ENCODE peak calls at places on chromosomes 1 and 21, in four cellular contexts. One of them, this sample, is unnamed.

GRCh38 chr1:174116042-174116441 is 43.3 kb upstream of the RABGAP1L start:
- DNase-seq in K562: no peak
- DNase-seq in HepG2: peak
- DNase-seq in GM12878: no peak
- DNase-seq in this sample: no peak

GRCh38 chr1:1678581-1679380 is 13.8 kb downstream of the SLC35E2B start:
- DNase-seq in K562: peak
- DNase-seq in HepG2: peak
- DNase-seq in GM12878: peak
- DNase-seq in this sample: no peak

GRCh38 chr1:166675213-166675612 is 164.1 kb upstream of the POGK start:
- DNase-seq in K562: peak
- DNase-seq in HepG2: no peak
- DNase-seq in GM12878: no peak
- DNase-seq in this sample: no peak

GRCh38 chr1:24742090-24742938 is 2.9 kb upstream of the CLIC4 start:
- DNase-seq in K562: peak
- DNase-seq in HepG2: peak
- DNase-seq in GM12878: no peak
- DNase-seq in this sample: no peak

GRCh38 chr1:165129568-165130164 is 226.8 kb downstream of the LMX1A start:
- DNase-seq in K562: peak
- DNase-seq in HepG2: peak
- DNase-seq in GM12878: no peak
- DNase-seq in this sample: peak

GRCh38 chr21:44618909-44619308 is 7.0 kb downstream of the KRTAP10-8 start:
- DNase-seq in K562: no peak
- DNase-seq in HepG2: no peak
- DNase-seq in GM12878: no peak
- DNase-seq in this sample: no peak

GRCh38 chr1:51916587-51917405 is 38.3 kb upstream of the NRDC start:
- DNase-seq in K562: no peak
- DNase-seq in HepG2: no peak
- DNase-seq in GM12878: no peak
- DNase-seq in this sample: no peak

GRCh38 chr1:29249170-29249691 is 12.9 kb downstream of the PTPRU start:
- DNase-seq in K562: no peak
- DNase-seq in HepG2: no peak
- DNase-seq in GM12878: no peak
- DNase-seq in this sample: no peak

GRCh38 chr1:43315963-43316737 is 15.4 kb downstream of the TIE1 start:
- DNase-seq in K562: no peak
- DNase-seq in HepG2: no peak
- DNase-seq in GM12878: no peak
- DNase-seq in this sample: no peak

GRCh38 chr1:45359882-45360513 is 19.8 kb upstream of the MUTYH start:
- DNase-seq in K562: peak
- DNase-seq in HepG2: peak
- DNase-seq in GM12878: no peak
- DNase-seq in this sample: peak

GRCh38 chr1:223401873-223402789 is 8.9 kb downstream of the CCDC185 start:
- DNase-seq in K562: peak
- DNase-seq in HepG2: no peak
- DNase-seq in GM12878: no peak
- DNase-seq in this sample: no peak

GRCh38 chr1:53484705-53485477 is 25.7 kb downstream of the DMRTB1 start:
- DNase-seq in K562: no peak
- DNase-seq in HepG2: no peak
- DNase-seq in GM12878: no peak
- DNase-seq in this sample: no peak

GRCh38 chr1:182331412-182331811 is 60.2 kb downstream of the GLUL start:
- DNase-seq in K562: no peak
- DNase-seq in HepG2: no peak
- DNase-seq in GM12878: no peak
- DNase-seq in this sample: no peak

GRCh38 chr1:166947398-166948043 is 27.8 kb downstream of the ILDR2 start:
- DNase-seq in K562: peak
- DNase-seq in HepG2: no peak
- DNase-seq in GM12878: no peak
- DNase-seq in this sample: no peak

GRCh38 chr1:86207323-86207722 is 50.8 kb upstream of the COL24A1 start:
- DNase-seq in K562: no peak
- DNase-seq in HepG2: no peak
- DNase-seq in GM12878: no peak
- DNase-seq in this sample: no peak

GRCh38 chr1:115837762-115838421 is 3.0 kb downstream of the NHLH2 start:
- DNase-seq in K562: no peak
- DNase-seq in HepG2: no peak
- DNase-seq in GM12878: no peak
- DNase-seq in this sample: peak

GRCh38 chr1:82695443-82695842 is 894.7 kb downstream of the ADGRL2 start:
- DNase-seq in K562: no peak
- DNase-seq in HepG2: no peak
- DNase-seq in GM12878: no peak
- DNase-seq in this sample: no peak

GRCh38 chr1:115089443-115090340 is at the start of gene TSPAN2:
- DNase-seq in K562: peak
- DNase-seq in HepG2: no peak
- DNase-seq in GM12878: no peak
- DNase-seq in this sample: peak

GRCh38 chr1:151723726-151724370 is 2.5 kb downstream of the RIIAD1 start:
- DNase-seq in K562: no peak
- DNase-seq in HepG2: no peak
- DNase-seq in GM12878: no peak
- DNase-seq in this sample: no peak

GRCh38 chr1:150922519-150922975 is 3.6 kb upstream of the SETDB1 start:
- DNase-seq in K562: peak
- DNase-seq in HepG2: peak
- DNase-seq in GM12878: peak
- DNase-seq in this sample: peak

GRCh38 chr1:243482237-243483022 is 226.6 kb downstream of the SDCCAG8 start:
- DNase-seq in K562: no peak
- DNase-seq in HepG2: no peak
- DNase-seq in GM12878: no peak
- DNase-seq in this sample: no peak

GRCh38 chr1:27331922-27332321 is 9.9 kb upstream of the SYTL1 start:
- DNase-seq in K562: no peak
- DNase-seq in HepG2: no peak
- DNase-seq in GM12878: no peak
- DNase-seq in this sample: no peak

GRCh38 chr1:201739492-201740085 is 89.4 kb upstream of the IPO9 start:
- DNase-seq in K562: no peak
- DNase-seq in HepG2: no peak
- DNase-seq in GM12878: no peak
- DNase-seq in this sample: peak

GRCh38 chr1:200786792-200787191 is 48.1 kb downstream of the CAMSAP2 start:
- DNase-seq in K562: no peak
- DNase-seq in HepG2: no peak
- DNase-seq in GM12878: no peak
- DNase-seq in this sample: no peak

GRCh38 chr1:3775498-3776230 is 3.1 kb downstream of the SMIM1 start:
- DNase-seq in K562: peak
- DNase-seq in HepG2: peak
- DNase-seq in GM12878: no peak
- DNase-seq in this sample: peak

GRCh38 chr21:41611966-41612606 is 104.1 kb upstream of the TMPRSS2 start:
- DNase-seq in K562: peak
- DNase-seq in HepG2: peak
- DNase-seq in GM12878: no peak
- DNase-seq in this sample: no peak

GRCh38 chr1:36320291-36320758 is 3.1 kb downstream of the EVA1B start:
- DNase-seq in K562: peak
- DNase-seq in HepG2: no peak
- DNase-seq in GM12878: no peak
- DNase-seq in this sample: no peak

GRCh38 chr1:6962390-6962955 is 177.2 kb downstream of the CAMTA1 start:
- DNase-seq in K562: peak
- DNase-seq in HepG2: no peak
- DNase-seq in GM12878: peak
- DNase-seq in this sample: peak

GRCh38 chr1:228007054-228007800 is 429 bp downstream of the WNT3A start:
- DNase-seq in K562: no peak
- DNase-seq in HepG2: no peak
- DNase-seq in GM12878: no peak
- DNase-seq in this sample: peak

GRCh38 chr1:2014726-2015382 is 4.3 kb upstream of the GABRD start:
- DNase-seq in K562: no peak
- DNase-seq in HepG2: no peak
- DNase-seq in GM12878: no peak
- DNase-seq in this sample: no peak

GRCh38 chr1:152983234-152983633 is 647 bp upstream of the SPRR1A start:
- DNase-seq in K562: no peak
- DNase-seq in HepG2: no peak
- DNase-seq in GM12878: no peak
- DNase-seq in this sample: no peak
- TF ChIP-seq FOXK2 in K562: no peak
- TF ChIP-seq FOXK2 in HepG2: no peak
- TF ChIP-seq FOXK2 in GM12878: no peak
- TF ChIP-seq FOXK2 in this sample: no peak

DNA sequence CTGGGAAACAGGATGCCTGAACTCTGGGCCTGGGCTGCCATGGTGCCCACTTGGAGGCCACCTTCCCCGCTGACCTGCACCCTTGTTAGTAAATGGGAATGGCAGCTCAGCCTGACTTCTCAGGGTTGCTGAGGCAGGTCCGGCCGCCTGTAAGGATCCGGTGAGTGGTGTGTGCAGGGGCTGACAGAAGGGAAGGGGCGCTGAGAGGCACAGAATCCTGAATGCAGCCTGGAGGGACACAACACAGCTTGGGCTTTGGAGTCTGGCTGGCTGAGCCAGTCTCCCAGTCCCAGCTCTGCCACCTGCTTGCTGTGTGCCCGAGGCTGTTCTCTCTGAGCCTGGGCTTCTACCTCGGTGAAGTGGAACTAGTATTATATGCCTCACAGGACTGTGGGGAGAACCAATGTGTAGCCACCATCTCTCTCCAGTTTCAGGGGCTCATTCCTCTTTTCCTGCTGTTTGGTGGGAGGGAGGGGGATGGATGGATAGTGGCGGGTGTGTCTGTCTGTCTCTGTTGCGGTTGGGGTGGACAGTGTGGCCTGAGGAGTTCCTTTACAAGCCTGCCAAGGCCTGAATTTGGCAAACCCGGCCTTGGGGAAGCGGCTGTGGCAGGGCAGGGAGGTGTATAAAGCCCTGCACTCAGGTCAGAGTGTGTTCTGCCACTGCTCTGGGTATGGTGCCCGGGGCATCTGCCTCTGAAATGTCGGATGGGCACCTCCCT is 18.0 kb downstream of the ADORA1 start:
- DNase-seq in K562: no peak
- DNase-seq in HepG2: no peak
- DNase-seq in GM12878: no peak
- DNase-seq in this sample: no peak
- TF ChIP-seq BHLHE40 in K562: no peak
- TF ChIP-seq BHLHE40 in HepG2: no peak
- TF ChIP-seq BHLHE40 in GM12878: no peak
- TF ChIP-seq BHLHE40 in this sample: no peak

GRCh38 chr1:65952692-65953091 is 160.0 kb downstream of the PDE4B start:
- DNase-seq in K562: no peak
- DNase-seq in HepG2: no peak
- DNase-seq in GM12878: no peak
- DNase-seq in this sample: no peak
- TF ChIP-seq FOXK2 in K562: no peak
- TF ChIP-seq FOXK2 in HepG2: no peak
- TF ChIP-seq FOXK2 in GM12878: no peak
- TF ChIP-seq FOXK2 in this sample: no peak

DNA sequence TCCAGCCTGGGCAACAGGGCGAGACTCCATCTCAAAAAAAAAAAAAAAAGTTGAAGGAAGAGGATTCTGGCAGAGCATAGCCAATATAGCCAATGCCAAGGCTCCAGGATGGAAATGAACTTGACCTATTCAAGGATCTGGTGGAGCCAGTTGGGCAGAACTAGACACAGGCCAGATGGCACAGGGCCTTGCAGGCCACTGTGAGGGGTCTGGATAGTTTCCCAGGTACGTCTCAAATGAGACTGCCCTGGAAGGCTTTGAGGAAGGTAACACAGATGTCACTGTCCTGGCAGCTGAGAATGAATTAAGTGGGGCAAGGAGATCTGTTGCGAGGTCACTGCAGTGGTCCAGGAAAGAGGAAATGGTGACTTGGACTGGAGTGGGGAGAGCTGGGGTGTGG is 12.0 kb upstream of the ARHGEF19 start:
- DNase-seq in K562: no peak
- DNase-seq in HepG2: no peak
- DNase-seq in GM12878: no peak
- DNase-seq in this sample: no peak
- TF ChIP-seq BHLHE40 in K562: no peak
- TF ChIP-seq BHLHE40 in HepG2: no peak
- TF ChIP-seq BHLHE40 in GM12878: no peak
- TF ChIP-seq BHLHE40 in this sample: no peak

This sample was measured in HEK293T.